ENCODE peak calls at places on chromosomes 6 and 20, in four cellular contexts. M is body of pancreas, B is sigmoid colon, G is fibroblast of mammary gland. V is an unnamed sample.

GRCh38 chr6:14596410-14596809 is 478.8 kb downstream of the CD83 start:
- DNase-seq in G (peak), B (peak), M (peak), V (no peak)

GRCh38 chr6:131949909-131950766 is 1.0 kb downstream of the CCN2 start:
- DNase-seq in G (peak), M (peak), B (peak), V (peak)

GRCh38 chr20:51639206-51639832 is 96.8 kb upstream of the NFATC2 start:
- DNase-seq in B (peak), M (peak), G (peak), V (peak)

GRCh38 chr6:38773338-38773737 is 58.2 kb downstream of the DNAH8 start:
- DNase-seq in G (peak), B (no peak), M (no peak), V (no peak)

GRCh38 chr6:80642452-80642851 is 536.0 kb downstream of the BCKDHB start:
- DNase-seq in G (peak), M (no peak), B (no peak), V (no peak)

GRCh38 chr6:54860739-54861138 is 14.2 kb downstream of the FAM83B start:
- DNase-seq in B (no peak), M (no peak), G (peak), V (no peak)

GRCh38 chr20:48295966-48296421 is 510.7 kb upstream of the SULF2 start:
- DNase-seq in G (peak), M (no peak), B (no peak), V (no peak)

GRCh38 chr6:158978752-158979151 is 21.2 kb downstream of the RSPH3 start:
- DNase-seq in B (no peak), M (no peak), G (peak), V (no peak)

GRCh38 chr20:58416832-58417231 is 27.8 kb downstream of the VAPB start:
- DNase-seq in M (no peak), G (no peak), B (no peak), V (no peak)

GRCh38 chr6:16163535-16164300 is 34.8 kb downstream of the MYLIP start:
- DNase-seq in G (peak), B (no peak), M (no peak), V (no peak)

GRCh38 chr20:36309643-36310042 is 3.5 kb downstream of the DLGAP4 start:
- DNase-seq in G (no peak), M (no peak), B (peak), V (no peak)

GRCh38 chr6:82144007-82144851 is 103.3 kb downstream of the IBTK start:
- DNase-seq in B (no peak), G (peak), M (peak), V (no peak)

GRCh38 chr6:137571854-137572253 is 77.7 kb upstream of the OLIG3 start:
- DNase-seq in G (peak), B (no peak), M (peak), V (peak)

GRCh38 chr20:35174458-35175216 is 2.8 kb downstream of the PROCR start:
- DNase-seq in M (peak), G (no peak), B (no peak), V (peak)

GRCh38 chr20:57947421-57948176 is 237.8 kb upstream of the PMEPA1 start:
- DNase-seq in G (peak), B (no peak), M (no peak), V (no peak)

GRCh38 chr6:13467216-13467600 is 20.2 kb downstream of the GFOD1 start:
- DNase-seq in M (peak), G (no peak), B (no peak), V (no peak)

GRCh38 chr20:24892931-24893330 is 56.1 kb upstream of the CST7 start:
- DNase-seq in G (no peak), B (no peak), M (no peak), V (no peak)

GRCh38 chr6:30688569-30688968 is 2.1 kb upstream of the PPP1R18 start:
- DNase-seq in G (no peak), B (no peak), M (no peak), V (no peak)

GRCh38 chr6:66054967-66055366 is 347.9 kb upstream of the EYS start:
- DNase-seq in M (no peak), G (no peak), B (no peak), V (no peak)

GRCh38 chr6:162621246-162621645 is 106.3 kb downstream of the PRKN start:
- DNase-seq in G (peak), B (no peak), M (no peak), V (no peak)

GRCh38 chr6:169619650-169620049 is 82.2 kb downstream of the WDR27 start:
- DNase-seq in M (no peak), G (peak), B (no peak), V (no peak)

GRCh38 chr6:15596241-15596896 is 66.5 kb downstream of the DTNBP1 start:
- DNase-seq in B (no peak), M (no peak), G (no peak), V (no peak)

GRCh38 chr6:26500102-26500501 is at the start of gene BTN1A1:
- DNase-seq in G (no peak), M (no peak), B (no peak), V (no peak)

GRCh38 chr6:143575440-143575839 is 63.9 kb upstream of the FUCA2 start:
- DNase-seq in G (peak), B (peak), M (peak), V (no peak)

GRCh38 chr6:4240148-4240547 is 104.8 kb upstream of the ECI2 start:
- DNase-seq in G (no peak), B (no peak), M (no peak), V (no peak)

GRCh38 chr6:85672623-85673022 is 29.9 kb upstream of the SYNCRIP start:
- DNase-seq in M (no peak), G (no peak), B (no peak), V (no peak)

GRCh38 chr6:15622045-15622750 is 40.6 kb downstream of the DTNBP1 start:
- DNase-seq in M (no peak), B (no peak), G (peak), V (no peak)

GRCh38 chr6:39821739-39822532 is 29.8 kb downstream of the DAAM2 start:
- DNase-seq in B (peak), G (no peak), M (no peak), V (no peak)

GRCh38 chr20:61185181-61185580 is 66.9 kb upstream of the CDH4 start:
- DNase-seq in B (no peak), M (no peak), G (no peak), V (no peak)

GRCh38 chr6:142210606-142211005 is 63.5 kb downstream of the VTA1 start:
- DNase-seq in B (no peak), G (no peak), M (no peak), V (no peak)
- TF ChIP-seq CTCF in B (no peak), G (no peak), M (no peak), V (no peak)

GRCh38 chr6:100678027-100678426 is 203.1 kb downstream of the ASCC3 start:
- DNase-seq in M (no peak), G (peak), B (no peak), V (no peak)
- TF ChIP-seq CTCF in M (no peak), G (no peak), B (no peak), V (no peak)

GRCh38 chr20:20130399-20130798 is 78.1 kb downstream of the CFAP61 start:
- DNase-seq in M (no peak), B (no peak), G (peak), V (no peak)
- TF ChIP-seq CTCF in M (no peak), B (no peak), G (peak), V (no peak)

GRCh38 chr6:23752414-23752813 is 373.6 kb upstream of the NRSN1 start:
- DNase-seq in G (no peak), B (no peak), M (no peak), V (no peak)

DNA sequence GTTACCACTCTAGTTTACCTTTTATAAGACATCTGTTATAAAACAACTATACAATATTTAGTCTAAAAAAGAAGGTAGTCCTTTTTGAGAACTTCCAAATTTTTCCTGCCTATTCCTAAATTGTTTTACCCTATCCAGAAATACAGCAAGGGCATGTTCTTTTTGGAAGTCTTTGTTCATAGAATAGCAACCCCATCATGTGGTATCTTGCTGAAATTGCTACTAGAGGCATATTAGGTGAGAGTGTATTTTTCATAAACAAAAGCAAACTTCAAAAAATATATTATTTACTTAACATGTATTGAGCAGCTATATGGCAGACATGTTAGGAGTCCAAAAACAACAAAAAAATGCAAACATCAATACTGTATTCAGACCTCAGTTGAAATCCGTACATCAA is 371.8 kb upstream of the NRSN1 start:
- DNase-seq in B (no peak), G (peak), M (no peak), V (no peak)
- TF ChIP-seq CTCF in B (no peak), G (peak), M (no peak), V (no peak)

GRCh38 chr6:76881414-76881813 is 581.9 kb downstream of the HTR1B start:
- DNase-seq in M (no peak), G (peak), B (no peak), V (no peak)

GRCh38 chr6:76876922-76877553 is 586.3 kb downstream of the HTR1B start:
- DNase-seq in G (peak), B (no peak), M (peak), V (peak)
- TF ChIP-seq CTCF in G (peak), B (peak), M (no peak), V (peak)

DNA sequence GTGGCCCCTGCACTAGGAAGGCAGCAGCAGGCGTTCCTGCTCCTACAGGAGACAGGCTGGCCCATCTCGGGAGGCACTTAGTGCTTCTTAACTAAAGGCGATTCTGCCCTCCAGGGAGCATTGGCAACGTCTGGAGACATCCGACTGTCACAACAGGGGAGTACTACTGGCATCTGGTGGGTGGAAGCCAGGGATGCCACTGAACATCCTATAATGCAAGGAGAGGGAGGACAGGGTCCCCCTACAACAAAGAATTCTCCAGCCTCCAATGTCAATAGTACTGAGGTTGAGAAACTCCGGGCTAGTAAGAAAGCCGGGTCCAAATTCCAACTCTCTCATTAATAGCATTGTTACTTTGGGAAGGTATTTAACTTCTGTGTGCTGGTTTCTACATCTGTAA is 119.4 kb upstream of the ARMC2 start:
- DNase-seq in M (no peak), B (no peak), G (no peak), V (no peak)
- TF ChIP-seq CTCF in M (no peak), B (no peak), G (no peak), V (no peak)

V was measured in glutamatergic neuron.